ENCODE peak calls at places on chromosomes 2 and 18, in six cellular contexts. O, A, M, E, P and V are unnamed samples.

GRCh38 chr18:12589419-12589818 is 68.5 kb downstream of the SPIRE1 start:
- DNase-seq in O (no peak), P (no peak), M (no peak), E (no peak), A (no peak), V (no peak)

GRCh38 chr2:214180686-214181085 is 230.2 kb upstream of the VWC2L start:
- DNase-seq in E (no peak), O (no peak), P (no peak), M (no peak), A (no peak), V (no peak)

GRCh38 chr18:12008181-12008767 is 27.0 kb downstream of the IMPA2 start:
- DNase-seq in A (no peak), P (no peak), O (no peak), E (peak; percentile 69), M (no peak), V (no peak)

GRCh38 chr2:98487806-98488189 is 43.1 kb downstream of the INPP4A start:
- DNase-seq in A (no peak), E (peak; percentile 28), P (peak; percentile 59), M (peak; percentile 40), O (peak; percentile 39), V (no peak)

GRCh38 chr2:166563894-166564293 is 69.8 kb upstream of the SCN7A start:
- DNase-seq in E (no peak), O (no peak), M (no peak), A (no peak), P (no peak), V (no peak)

GRCh38 chr2:80420530-80421208 is 116.1 kb upstream of the LRRTM1 start:
- DNase-seq in O (no peak), E (no peak), M (no peak), P (no peak), A (no peak), V (no peak)

GRCh38 chr2:109129921-109130725 is 1.1 kb downstream of the SH3RF3 start:
- DNase-seq in P (no peak), E (no peak), M (peak; percentile 42), A (peak; percentile 72), O (no peak), V (no peak)

GRCh38 chr2:223626713-223627112 is 24.6 kb upstream of the SCG2 start:
- DNase-seq in M (no peak), P (no peak), O (no peak), E (no peak), A (no peak), V (no peak)

GRCh38 chr18:10261315-10262276 is 192.8 kb upstream of the APCDD1 start:
- DNase-seq in M (no peak), P (no peak), E (no peak), O (no peak), A (no peak), V (no peak)

GRCh38 chr2:96108578-96109561 is 7.5 kb downstream of the ADRA2B start:
- DNase-seq in P (no peak), A (peak; percentile 54), O (no peak), E (no peak), M (peak; percentile 64), V (peak; percentile 53)

GRCh38 chr2:33220533-33220932 is 255.9 kb upstream of the RASGRP3 start:
- DNase-seq in P (no peak), M (no peak), E (no peak), A (no peak), O (no peak), V (no peak)

GRCh38 chr2:73341039-73341438 is 44.6 kb upstream of the ALMS1 start:
- DNase-seq in P (no peak), M (no peak), A (no peak), E (no peak), O (no peak), V (no peak)

GRCh38 chr2:28267282-28267681 is 125.4 kb upstream of the FOSL2 start:
- DNase-seq in M (no peak), A (no peak), O (no peak), E (no peak), P (no peak), V (no peak)

GRCh38 chr2:189940913-189941312 is 121.6 kb downstream of the MSTN start:
- DNase-seq in P (no peak), E (no peak), M (no peak), O (no peak), A (no peak), V (no peak)

GRCh38 chr2:174121178-174121577 is 127.2 kb downstream of the OLA1 start:
- DNase-seq in A (no peak), E (no peak), O (peak; percentile 95), P (no peak), M (no peak), V (no peak)

GRCh38 chr2:19021100-19021476 is 337.3 kb downstream of the OSR1 start:
- DNase-seq in A (no peak), M (no peak), E (peak; percentile 52), P (peak; percentile 10), O (peak; percentile 7), V (no peak)

GRCh38 chr18:2083691-2084090 is 487.6 kb downstream of the METTL4 start:
- DNase-seq in M (peak; percentile 58), E (peak; percentile 41), A (no peak), O (no peak), P (no peak), V (no peak)

GRCh38 chr18:56559044-56559443 is 79.3 kb downstream of the TXNL1 start:
- DNase-seq in E (no peak), M (no peak), O (no peak), A (no peak), P (no peak), V (no peak)

GRCh38 chr2:70123051-70123828 is 36.0 kb downstream of the PCBP1 start:
- DNase-seq in P (no peak), E (peak; percentile 62), O (no peak), M (peak; percentile 94), A (peak; percentile 77), V (no peak)

GRCh38 chr2:163132850-163133249 is 294.3 kb upstream of the KCNH7 start:
- DNase-seq in P (peak; percentile 1), O (peak; percentile 4), M (no peak), E (no peak), A (no peak), V (no peak)

GRCh38 chr18:34767601-34768027 is 57.5 kb downstream of the DTNA start:
- DNase-seq in A (no peak), O (no peak), E (no peak), M (no peak), P (no peak), V (no peak)

GRCh38 chr2:43176449-43176848 is 50.0 kb downstream of the ZFP36L2 start:
- DNase-seq in M (no peak), O (no peak), A (no peak), P (no peak), E (no peak), V (no peak)

GRCh38 chr2:137178955-137179377 is 413.6 kb downstream of the THSD7B start:
- DNase-seq in O (no peak), E (no peak), A (no peak), P (no peak), M (no peak), V (no peak)

GRCh38 chr18:22169889-22170420 is 566 bp downstream of the GATA6 start:
- DNase-seq in E (no peak), O (no peak), P (no peak), A (no peak), M (no peak), V (peak; percentile 58)

GRCh38 chr18:50847192-50847591 is 27.4 kb upstream of the MRO start:
- DNase-seq in E (no peak), A (no peak), P (no peak), M (no peak), O (no peak), V (no peak)

GRCh38 chr2:172554352-172555271 is 1.3 kb upstream of the PDK1 start:
- DNase-seq in O (no peak), M (no peak), P (no peak), E (no peak), A (no peak), V (no peak)

GRCh38 chr2:127622561-127623387 is 23.2 kb upstream of the GPR17 start:
- DNase-seq in E (no peak), A (peak; percentile 28), M (peak; percentile 14), P (no peak), O (no peak), V (no peak)

GRCh38 chr2:66714651-66715050 is 279.7 kb downstream of the MEIS1 start:
- DNase-seq in E (no peak), M (no peak), O (no peak), P (no peak), A (no peak), V (no peak)

GRCh38 chr2:203782262-203782976 is 76.0 kb downstream of the CD28 start:
- DNase-seq in P (peak; percentile 56), M (peak; percentile 61), E (peak; percentile 68), O (peak; percentile 61), A (peak; percentile 65), V (no peak)

GRCh38 chr2:20609349-20609994 is 41.4 kb downstream of the HS1BP3 start:
- DNase-seq in P (no peak), O (no peak), M (no peak), E (peak; percentile 62), A (peak; percentile 58), V (peak; percentile 19)

GRCh38 chr2:20612835-20613341 is 38.0 kb downstream of the HS1BP3 start:
- DNase-seq in M (no peak), P (no peak), A (no peak), E (no peak), O (no peak), V (no peak)

GRCh38 chr2:20609995-20610357 is 40.9 kb downstream of the HS1BP3 start:
- DNase-seq in A (no peak), E (no peak), M (no peak), P (no peak), O (no peak), V (peak; percentile 31)

GRCh38 chr2:20611844-20612356 is 39.0 kb downstream of the HS1BP3 start:
- DNase-seq in A (no peak), M (no peak), E (no peak), O (no peak), P (no peak), V (peak; percentile 4)

GRCh38 chr2:20611077-20611843 is 39.6 kb downstream of the HS1BP3 start:
- DNase-seq in E (peak; percentile 69), M (no peak), A (peak; percentile 86), P (no peak), O (no peak), V (peak; percentile 84)
- H3K4me1 ChIP-seq in E (peaks cover 25% of the 10 kb centered on the region), M (peaks cover 3% of the 10 kb centered on the region), A (peaks cover 5% of the 10 kb centered on the region), P (no peaks in the 10 kb centered on the region), O (peaks cover 12% of the 10 kb centered on the region), V (peaks cover 6% of the 10 kb centered on the region)

GRCh38 chr2:31334311-31335026 is 80.1 kb downstream of the XDH start:
- DNase-seq in O (no peak), A (no peak), P (no peak), E (peak; percentile 63), M (no peak), V (no peak)
- H3K4me1 ChIP-seq in O (no peaks in the 10 kb centered on the region), A (no peaks in the 10 kb centered on the region), P (no peaks in the 10 kb centered on the region), E (peaks cover 8% of the 10 kb centered on the region), M (peaks cover 4% of the 10 kb centered on the region), V (no peaks in the 10 kb centered on the region)

DNA sequence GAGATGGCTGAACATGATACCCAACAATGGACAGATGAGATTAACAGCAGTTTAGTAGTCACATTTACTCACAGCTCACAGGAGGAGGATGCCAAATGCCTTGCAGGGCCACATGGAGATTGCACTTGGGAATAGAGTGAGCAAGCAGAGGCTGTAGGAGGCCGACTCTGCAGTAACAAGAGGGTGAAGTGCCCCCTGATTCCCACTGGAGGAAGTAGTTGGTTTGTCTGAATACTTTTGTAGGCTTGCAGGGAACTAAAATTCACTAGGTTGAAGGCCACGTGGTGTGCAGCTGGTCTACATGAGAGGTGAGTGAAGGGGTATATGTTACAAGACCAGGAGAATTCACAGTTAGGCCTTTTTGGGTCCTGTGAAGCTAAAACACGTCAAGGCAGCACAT is 419.3 kb upstream of the TNP1 start:
- DNase-seq in E (no peak), A (no peak), P (no peak), M (no peak), O (no peak), V (no peak)
- H3K4me1 ChIP-seq in E (no peaks in the 10 kb centered on the region), A (peaks cover 3% of the 10 kb centered on the region), P (peaks cover 14% of the 10 kb centered on the region), M (no peaks in the 10 kb centered on the region), O (no peaks in the 10 kb centered on the region), V (no peaks in the 10 kb centered on the region)

GRCh38 chr2:7017621-7018260 is 100.5 kb downstream of the RNF144A start:
- DNase-seq in M (peak; percentile 13), O (no peak), A (no peak), P (no peak), E (no peak), V (no peak)
- H3K4me1 ChIP-seq in M (no peaks in the 10 kb centered on the region), O (no peaks in the 10 kb centered on the region), A (no peaks in the 10 kb centered on the region), P (no peaks in the 10 kb centered on the region), E (peaks cover 6% of the 10 kb centered on the region), V (no peaks in the 10 kb centered on the region)